ENCODE peak calls at places on chromosome 7, in six cellular contexts. One of them, this sample, is unnamed.

GRCh38 chr7:48637382-48637781 is 287.0 kb upstream of the CDC14C start:
- DNase-seq in ascending aorta: no peak
- DNase-seq in GM20000: no peak
- DNase-seq in SHP77 treated with DMSO at 0.1 percent for 48 hours: peak
- DNase-seq in activated T-cell treated with anti-CD3 and anti-CD28 coated beads, Interleukin-2, amount 50 U/mL, for 4 hours: no peak
- DNase-seq in AG08396: no peak
- DNase-seq in this sample: peak

GRCh38 chr7:30911561-30911969 is at the start of gene AQP1:
- DNase-seq in ascending aorta: peak
- DNase-seq in GM20000: no peak
- DNase-seq in SHP77 treated with DMSO at 0.1 percent for 48 hours: no peak
- DNase-seq in activated T-cell treated with anti-CD3 and anti-CD28 coated beads, Interleukin-2, amount 50 U/mL, for 4 hours: no peak
- DNase-seq in AG08396: peak
- DNase-seq in this sample: no peak

GRCh38 chr7:27802977-27803376 is 63.0 kb downstream of the TAX1BP1 start:
- DNase-seq in ascending aorta: no peak
- DNase-seq in GM20000: no peak
- DNase-seq in SHP77 treated with DMSO at 0.1 percent for 48 hours: no peak
- DNase-seq in activated T-cell treated with anti-CD3 and anti-CD28 coated beads, Interleukin-2, amount 50 U/mL, for 4 hours: no peak
- DNase-seq in AG08396: no peak
- DNase-seq in this sample: no peak

GRCh38 chr7:32239764-32240163 is 169.6 kb upstream of the PDE1C start:
- DNase-seq in ascending aorta: no peak
- DNase-seq in GM20000: no peak
- DNase-seq in SHP77 treated with DMSO at 0.1 percent for 48 hours: no peak
- DNase-seq in activated T-cell treated with anti-CD3 and anti-CD28 coated beads, Interleukin-2, amount 50 U/mL, for 4 hours: no peak
- DNase-seq in AG08396: no peak
- DNase-seq in this sample: no peak

GRCh38 chr7:120858299-120858636 is 324 bp upstream of the TSPAN12 start:
- DNase-seq in ascending aorta: no peak
- DNase-seq in GM20000: no peak
- DNase-seq in SHP77 treated with DMSO at 0.1 percent for 48 hours: no peak
- DNase-seq in activated T-cell treated with anti-CD3 and anti-CD28 coated beads, Interleukin-2, amount 50 U/mL, for 4 hours: no peak
- DNase-seq in AG08396: no peak
- DNase-seq in this sample: no peak

GRCh38 chr7:148335790-148336189 is 254.8 kb upstream of the C7orf33 start:
- DNase-seq in ascending aorta: no peak
- DNase-seq in GM20000: no peak
- DNase-seq in SHP77 treated with DMSO at 0.1 percent for 48 hours: no peak
- DNase-seq in activated T-cell treated with anti-CD3 and anti-CD28 coated beads, Interleukin-2, amount 50 U/mL, for 4 hours: no peak
- DNase-seq in AG08396: no peak
- DNase-seq in this sample: no peak

GRCh38 chr7:8481752-8482446 is 48.5 kb downstream of the NXPH1 start:
- DNase-seq in ascending aorta: no peak
- DNase-seq in GM20000: no peak
- DNase-seq in SHP77 treated with DMSO at 0.1 percent for 48 hours: no peak
- DNase-seq in activated T-cell treated with anti-CD3 and anti-CD28 coated beads, Interleukin-2, amount 50 U/mL, for 4 hours: no peak
- DNase-seq in AG08396: no peak
- DNase-seq in this sample: no peak

GRCh38 chr7:115085421-115085820 is 163.5 kb downstream of the MDFIC start:
- DNase-seq in ascending aorta: no peak
- DNase-seq in GM20000: no peak
- DNase-seq in SHP77 treated with DMSO at 0.1 percent for 48 hours: no peak
- DNase-seq in activated T-cell treated with anti-CD3 and anti-CD28 coated beads, Interleukin-2, amount 50 U/mL, for 4 hours: no peak
- DNase-seq in AG08396: no peak
- DNase-seq in this sample: no peak

GRCh38 chr7:151616443-151617213 is 96.9 kb upstream of the RHEB start:
- DNase-seq in ascending aorta: peak
- DNase-seq in GM20000: no peak
- DNase-seq in SHP77 treated with DMSO at 0.1 percent for 48 hours: no peak
- DNase-seq in activated T-cell treated with anti-CD3 and anti-CD28 coated beads, Interleukin-2, amount 50 U/mL, for 4 hours: no peak
- DNase-seq in AG08396: no peak
- DNase-seq in this sample: no peak

GRCh38 chr7:33432825-33433224 is 303.5 kb downstream of the BBS9 start:
- DNase-seq in ascending aorta: no peak
- DNase-seq in GM20000: no peak
- DNase-seq in SHP77 treated with DMSO at 0.1 percent for 48 hours: no peak
- DNase-seq in activated T-cell treated with anti-CD3 and anti-CD28 coated beads, Interleukin-2, amount 50 U/mL, for 4 hours: no peak
- DNase-seq in AG08396: no peak
- DNase-seq in this sample: no peak